ENCODE peak calls at places on chromosome 15, in five cellular contexts. S is OCI-LY7, R is upper lobe of right lung, F is foreskin keratinocyte, D is left ventricle myocardium inferior. Z is an unnamed sample.

GRCh38 chr15:96359772-96360498 is 29.4 kb downstream of the NR2F2 start:
- DNase-seq in F (no peak), S (no peak), R (peak), D (no peak), Z (no peak)

GRCh38 chr15:63553388-63553791 is 43.8 kb upstream of the FBXL22 start:
- DNase-seq in D (no peak), F (peak), S (no peak), R (no peak), Z (peak)

GRCh38 chr15:28132524-28133275 is 33.6 kb upstream of the OCA2 start:
- DNase-seq in D (no peak), S (no peak), F (no peak), R (no peak), Z (no peak)

GRCh38 chr15:57235865-57236264 is 140.4 kb upstream of the CGNL1 start:
- DNase-seq in F (peak), R (no peak), D (no peak), S (no peak), Z (peak)

GRCh38 chr15:59306520-59307163 is 66.0 kb downstream of the MYO1E start:
- DNase-seq in F (peak), S (no peak), R (no peak), D (no peak), Z (peak)

GRCh38 chr15:43266834-43267233 is at the start of gene TGM5:
- DNase-seq in D (no peak), F (peak), R (no peak), S (no peak), Z (peak)

GRCh38 chr15:27250223-27250622 is 279.2 kb downstream of the GABRG3 start:
- DNase-seq in S (no peak), R (no peak), D (no peak), F (no peak), Z (no peak)

GRCh38 chr15:37921527-37922385 is 12.7 kb upstream of the TMCO5A start:
- DNase-seq in D (no peak), R (no peak), S (no peak), F (peak), Z (no peak)

GRCh38 chr15:50024183-50024795 is 94.7 kb downstream of the ATP8B4 start:
- DNase-seq in S (no peak), R (no peak), F (no peak), D (no peak), Z (no peak)

GRCh38 chr15:31328999-31329639 is 2.5 kb downstream of the KLF13 start:
- DNase-seq in R (peak), F (peak), D (no peak), S (peak), Z (peak)

GRCh38 chr15:58510715-58511465 is 79.1 kb downstream of the LIPC start:
- DNase-seq in S (no peak), D (no peak), R (no peak), F (peak), Z (no peak)

GRCh38 chr15:79433610-79434009 is 1.5 kb downstream of the MINAR1 start:
- DNase-seq in D (no peak), F (no peak), R (no peak), S (no peak), Z (no peak)

GRCh38 chr15:94910166-94910565 is 678.8 kb downstream of the MCTP2 start:
- DNase-seq in S (no peak), F (peak), R (no peak), D (no peak), Z (peak)

GRCh38 chr15:31871159-31871886 is 159.0 kb upstream of the CHRNA7 start:
- DNase-seq in D (no peak), S (peak), R (no peak), F (no peak), Z (no peak)

GRCh38 chr15:80587816-80588456 is 107.2 kb upstream of the ABHD17C start:
- DNase-seq in R (no peak), D (no peak), F (peak), S (no peak), Z (no peak)

GRCh38 chr15:27589260-27589659 is 509.9 kb downstream of the OCA2 start:
- DNase-seq in R (no peak), S (no peak), F (no peak), D (no peak), Z (no peak)

GRCh38 chr15:100759698-100760356 is 119.8 kb upstream of the ALDH1A3 start:
- DNase-seq in D (no peak), R (no peak), S (no peak), F (peak), Z (peak)

GRCh38 chr15:59432389-59432788 is 5.6 kb upstream of the FAM81A start:
- DNase-seq in S (no peak), F (no peak), D (no peak), R (no peak), Z (no peak)

GRCh38 chr15:31523655-31524049 is 197.0 kb downstream of the KLF13 start:
- DNase-seq in D (no peak), F (no peak), S (no peak), R (no peak), Z (no peak)

GRCh38 chr15:69797051-69797595 is 300.6 kb downstream of the TLE3 start:
- DNase-seq in R (no peak), S (no peak), D (no peak), F (no peak), Z (no peak)

GRCh38 chr15:58903232-58903631 is 30.2 kb downstream of the SLTM start:
- DNase-seq in D (no peak), F (peak), S (no peak), R (no peak), Z (no peak)

GRCh38 chr15:94749848-94750617 is 518.7 kb downstream of the MCTP2 start:
- DNase-seq in R (no peak), S (peak), D (no peak), F (peak), Z (no peak)

GRCh38 chr15:39358441-39359041 is 222.3 kb upstream of the THBS1 start:
- DNase-seq in R (no peak), S (no peak), D (peak), F (no peak), Z (peak)

GRCh38 chr15:76501726-76502125 is 165.2 kb downstream of the ISL2 start:
- DNase-seq in S (no peak), D (no peak), R (no peak), F (peak), Z (no peak)

GRCh38 chr15:55816017-55816416 is 73.1 kb upstream of the PRTG start:
- DNase-seq in F (no peak), R (no peak), S (no peak), D (no peak), Z (no peak)

GRCh38 chr15:71532994-71533393 is 277.4 kb upstream of the NR2E3 start:
- DNase-seq in D (no peak), F (peak), R (no peak), S (peak), Z (peak)

GRCh38 chr15:72994778-72995177 is 57.5 kb upstream of the NEO1 start:
- DNase-seq in F (no peak), D (peak), R (no peak), S (no peak), Z (no peak)

GRCh38 chr15:77122576-77122975 is 51.7 kb upstream of the TSPAN3 start:
- DNase-seq in D (no peak), S (no peak), F (no peak), R (no peak), Z (no peak)

GRCh38 chr15:45171912-45172311 is 15.9 kb downstream of the SHF start:
- DNase-seq in F (no peak), R (no peak), D (no peak), S (no peak), Z (no peak)
- H3K27ac ChIP-seq in F (no peak), R (no peak), D (no peak), S (no peak), Z (no peak)

DNA sequence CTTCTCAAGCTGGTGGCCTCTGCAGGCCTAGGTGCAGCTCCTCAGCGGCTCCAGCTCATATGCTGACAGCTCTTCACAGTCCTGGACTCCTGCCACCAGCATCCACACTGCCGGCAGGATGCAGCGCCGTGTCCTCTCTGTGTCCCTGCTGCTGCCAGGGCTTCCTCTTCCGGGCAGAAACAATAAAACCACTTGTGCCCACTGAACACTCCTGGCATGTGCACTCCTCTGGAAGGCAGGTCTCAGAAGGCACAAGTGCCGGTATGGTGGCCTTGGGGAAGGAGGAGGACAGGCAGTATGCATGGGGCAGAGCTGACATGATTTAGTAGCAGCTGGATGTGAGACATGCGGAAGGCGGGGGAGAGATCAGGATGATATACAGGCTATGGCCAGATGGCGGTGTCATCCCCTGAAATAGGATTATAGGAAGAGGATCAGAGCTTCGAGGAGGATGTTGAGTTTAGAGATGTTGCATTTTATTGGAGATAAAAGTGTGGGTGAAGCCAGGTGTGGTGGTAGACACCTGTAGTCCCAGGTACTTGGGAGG is 7.5 kb upstream of the MAN2A2 start:
- DNase-seq in D (no peak), F (no peak), S (no peak), R (no peak), Z (no peak)
- TF ChIP-seq CTCF in D (no peak), F (peak), S (peak), R (no peak), Z (no peak)

GRCh38 chr15:52295421-52295991 is at the start of gene MYO5C:
- DNase-seq in R (peak), F (no peak), D (peak), S (no peak), Z (peak)
- H3K27ac ChIP-seq in R (peak), F (no peak), D (peak), S (no peak), Z (no peak)

DNA sequence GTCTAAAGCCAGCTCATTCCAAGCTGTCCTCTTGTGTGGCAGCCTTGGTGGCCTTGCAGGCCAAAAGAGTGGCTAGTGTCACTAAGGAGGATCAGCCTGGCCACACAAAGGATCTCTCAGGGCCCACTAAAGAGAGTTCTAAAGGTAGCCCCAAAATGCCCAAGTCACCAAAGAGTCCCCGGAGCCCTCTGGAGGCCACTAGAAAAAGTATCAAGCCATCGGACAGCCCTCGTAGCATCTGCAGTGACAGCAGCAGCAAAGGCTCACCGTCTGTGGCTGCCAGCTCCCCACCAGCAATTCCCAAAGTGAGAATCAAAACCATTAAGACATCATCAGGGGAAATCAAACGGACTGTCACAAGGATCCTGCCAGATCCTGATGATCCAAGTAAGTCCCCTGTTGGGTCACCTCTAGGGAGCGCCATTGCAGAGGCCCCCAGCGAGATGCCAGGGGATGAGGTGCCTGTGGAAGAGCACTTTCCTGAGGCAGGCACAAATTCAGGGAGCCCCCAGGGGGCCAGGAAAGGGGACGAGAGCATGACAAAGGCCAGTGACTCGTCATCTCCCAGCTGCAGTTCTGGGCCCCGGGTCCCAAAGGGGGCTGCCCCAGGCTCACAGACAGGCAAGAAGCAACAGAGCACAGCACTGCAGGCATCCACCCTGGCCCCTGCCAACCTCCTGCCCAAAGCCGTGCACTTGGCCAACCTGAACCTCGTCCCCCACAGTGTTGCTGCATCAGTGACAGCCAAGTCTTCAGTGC is 33.5 kb upstream of the ALPK3 start:
- DNase-seq in R (no peak), S (no peak), D (no peak), F (no peak), Z (no peak)
- TF ChIP-seq CTCF in R (no peak), S (peak), D (no peak), F (peak), Z (no peak)

GRCh38 chr15:41936649-41937567 is 35.4 kb downstream of the EHD4 start:
- DNase-seq in S (no peak), D (no peak), F (no peak), R (no peak), Z (no peak)

GRCh38 chr15:41934843-41935242 is 37.5 kb downstream of the EHD4 start:
- DNase-seq in R (no peak), F (peak), D (no peak), S (peak), Z (peak)

GRCh38 chr15:41935566-41936020 is 36.8 kb downstream of the EHD4 start:
- DNase-seq in R (no peak), S (no peak), F (no peak), D (no peak), Z (no peak)

GRCh38 chr15:41937568-41937923 is 34.8 kb downstream of the EHD4 start:
- DNase-seq in S (no peak), D (no peak), F (no peak), R (no peak), Z (no peak)

GRCh38 chr15:41936155-41936554 is 36.2 kb downstream of the EHD4 start:
- DNase-seq in R (no peak), S (no peak), D (no peak), F (no peak), Z (no peak)
- H3K27ac ChIP-seq in R (peak), S (no peak), D (peak), F (no peak), Z (no peak)

GRCh38 chr15:67248106-67248505 is 6.4 kb downstream of the AAGAB start:
- DNase-seq in R (no peak), D (no peak), F (no peak), S (no peak), Z (no peak)
- TF ChIP-seq CTCF in R (no peak), D (no peak), F (no peak), S (no peak), Z (no peak)

GRCh38 chr15:74830868-74831267 is 4.4 kb downstream of the CPLX3 start:
- DNase-seq in D (peak), R (no peak), S (no peak), F (no peak), Z (no peak)
- H3K27ac ChIP-seq in D (peak), R (no peak), S (no peak), F (no peak), Z (no peak)